ENCODE peak calls at places on chromosome 1, in seven cellular contexts. B is stimulated activated CD8-positive, alpha-beta memory T cell treated with anti-CD3 and anti-CD28 coated beads, Interleukin-4, amount 100 ng/mL, for 1 hour; G is neural progenitor cell; O is endodermal cell; M is left ventricle myocardium superior; K is heart right ventricle; E is anterior cingulate cortex. J is an unnamed sample.

GRCh38 chr1:79749607-79750006 is 743.1 kb upstream of the ADGRL4 start:
- DNase-seq in B (no peak), M (no peak), K (no peak), E (no peak), O (no peak), G (no peak), J (no peak)

GRCh38 chr1:85200367-85200869 is 398 bp downstream of the SYDE2 start:
- DNase-seq in G (peak), B (peak), E (no peak), M (no peak), O (peak), K (peak), J (peak)

GRCh38 chr1:107339775-107340174 is 198.9 kb downstream of the NTNG1 start:
- DNase-seq in G (no peak), B (no peak), K (no peak), M (no peak), O (no peak), E (no peak), J (no peak)

GRCh38 chr1:7267493-7267892 is 482.2 kb downstream of the CAMTA1 start:
- DNase-seq in G (no peak), M (no peak), E (no peak), K (no peak), O (peak), B (no peak), J (no peak)

GRCh38 chr1:219066631-219067349 is 106.9 kb upstream of the LYPLAL1 start:
- DNase-seq in E (no peak), B (no peak), K (peak), O (no peak), M (no peak), G (no peak), J (no peak)

GRCh38 chr1:2314297-2314802 is 77.0 kb downstream of the MORN1 start:
- DNase-seq in B (no peak), M (peak), K (peak), G (peak), O (peak), E (no peak), J (peak)

GRCh38 chr1:53376742-53377437 is 49.0 kb upstream of the LRP8 start:
- DNase-seq in O (peak), M (no peak), G (no peak), K (no peak), E (no peak), B (no peak), J (no peak)

GRCh38 chr1:70044832-70045231 is 160.5 kb downstream of the LRRC40 start:
- DNase-seq in K (no peak), G (no peak), O (no peak), M (no peak), E (no peak), B (no peak), J (no peak)

GRCh38 chr1:178513278-178513983 is 522 bp downstream of the TEX35 start:
- DNase-seq in G (peak), O (peak), M (peak), K (peak), E (no peak), B (no peak), J (no peak)

GRCh38 chr1:71046891-71047634 is 553 bp downstream of the PTGER3 start:
- DNase-seq in B (no peak), G (peak), M (peak), K (no peak), O (peak), E (no peak), J (peak)

GRCh38 chr1:97412155-97412554 is 508.7 kb downstream of the DPYD start:
- DNase-seq in G (no peak), E (no peak), B (no peak), M (no peak), O (no peak), K (no peak), J (no peak)

GRCh38 chr1:243443557-243443956 is 187.7 kb downstream of the SDCCAG8 start:
- DNase-seq in G (no peak), E (no peak), B (no peak), M (no peak), O (no peak), K (no peak), J (no peak)

GRCh38 chr1:16017461-16018303 is at the start of gene HSPB7:
- DNase-seq in K (peak), M (peak), O (peak), E (peak), B (no peak), G (peak), J (peak)

GRCh38 chr1:230264342-230264741 is 161.8 kb downstream of the PGBD5 start:
- DNase-seq in E (no peak), G (no peak), O (no peak), K (no peak), M (no peak), B (no peak), J (no peak)

GRCh38 chr1:44390277-44390676 is 14.8 kb upstream of the RNF220 start:
- DNase-seq in M (no peak), E (no peak), B (no peak), G (no peak), O (no peak), K (no peak), J (no peak)

GRCh38 chr1:25806418-25806817 is 6.4 kb downstream of the SELENON start:
- DNase-seq in G (no peak), B (no peak), O (no peak), E (peak), M (peak), K (no peak), J (no peak)

GRCh38 chr1:171985639-171986038 is 144.3 kb downstream of the DNM3 start:
- DNase-seq in M (no peak), B (no peak), K (no peak), O (peak), G (peak), E (peak), J (no peak)

GRCh38 chr1:87513270-87513669 is 184.6 kb downstream of the LMO4 start:
- DNase-seq in O (no peak), E (no peak), G (peak), M (no peak), B (no peak), K (no peak), J (no peak)

GRCh38 chr1:35386954-35387353 is 118.4 kb downstream of the ZMYM4 start:
- DNase-seq in G (no peak), B (no peak), M (no peak), E (no peak), K (no peak), O (no peak), J (no peak)

GRCh38 chr1:9292361-9293240 is at the start of gene SPSB1:
- DNase-seq in O (peak), B (peak), G (peak), M (peak), E (peak), K (peak), J (peak)

GRCh38 chr1:65266501-65266900 is 42.8 kb upstream of the DNAJC6 start:
- DNase-seq in O (no peak), G (no peak), K (no peak), B (no peak), M (no peak), E (no peak), J (no peak)

GRCh38 chr1:28091043-28091781 is 2.8 kb upstream of the EYA3 start:
- DNase-seq in O (peak), M (peak), B (peak), G (peak), K (peak), E (peak), J (peak)

GRCh38 chr1:5814046-5814619 is 178.1 kb downstream of the NPHP4 start:
- DNase-seq in B (no peak), K (no peak), M (no peak), G (no peak), E (no peak), O (no peak), J (no peak)

GRCh38 chr1:112759228-112759627 is 44.1 kb upstream of the PPM1J start:
- DNase-seq in O (no peak), B (no peak), K (no peak), G (no peak), E (no peak), M (no peak), J (no peak)

GRCh38 chr1:8343464-8344001 is 25.6 kb downstream of the SLC45A1 start:
- DNase-seq in M (peak), O (peak), G (no peak), K (peak), E (no peak), B (no peak), J (peak)